ENCODE peak calls at places on chromosomes 2 and 18, in eight cellular contexts. W is amygdala; U is NCI-H774; B is fibroblast of pulmonary artery; F is activated CD4-positive, alpha-beta T cell treated with anti-CD3 and anti-CD28 coated beads for 24 hours; G is AG08395; T is LoVo; J is uterus. M is an unnamed sample.

GRCh38 chr2:97969466-97970067 is 26.2 kb downstream of the TMEM131 start:
- DNase-seq in B (peak), J (no peak), U (no peak), T (no peak), F (no peak), W (no peak), G (no peak), M (no peak)

GRCh38 chr2:108855194-108855593 is 68.6 kb downstream of the CCDC138 start:
- DNase-seq in B (peak), G (no peak), T (peak), J (no peak), W (no peak), F (no peak), U (no peak), M (no peak)

GRCh38 chr2:177239934-177240600 is 24.5 kb downstream of the NFE2L2 start:
- DNase-seq in B (peak), F (no peak), W (peak), J (no peak), G (peak), T (peak), U (peak), M (no peak)

GRCh38 chr2:162333968-162334367 is 10.0 kb upstream of the GCA start:
- DNase-seq in W (no peak), U (no peak), T (peak), B (peak), G (peak), J (no peak), F (no peak), M (no peak)

GRCh38 chr2:182142062-182142461 is 156.4 kb downstream of the PPP1R1C start:
- DNase-seq in G (no peak), B (peak), W (no peak), U (no peak), F (no peak), J (no peak), T (no peak), M (no peak)

GRCh38 chr2:73111300-73112025 is 1.3 kb downstream of the RAB11FIP5 start:
- DNase-seq in U (no peak), J (peak), W (no peak), B (no peak), F (no peak), G (peak), T (peak), M (peak)

GRCh38 chr2:21467910-21468309 is 344.1 kb downstream of the TDRD15 start:
- DNase-seq in U (no peak), W (no peak), F (no peak), B (no peak), J (no peak), G (no peak), T (no peak), M (no peak)

GRCh38 chr2:72211777-72212515 is 64.3 kb upstream of the CYP26B1 start:
- DNase-seq in W (no peak), G (peak), U (no peak), T (no peak), F (no peak), B (no peak), J (no peak), M (no peak)

GRCh38 chr2:74374509-74375205 is 5.5 kb downstream of the DCTN1 start:
- DNase-seq in B (peak), G (peak), T (no peak), W (peak), J (peak), U (peak), F (no peak), M (peak)

GRCh38 chr18:68056936-68057335 is 540.4 kb upstream of the DSEL start:
- DNase-seq in J (no peak), G (peak), U (no peak), W (no peak), T (no peak), B (peak), F (no peak), M (no peak)

GRCh38 chr2:3214065-3214464 is 163.6 kb downstream of the EIPR1 start:
- DNase-seq in J (no peak), T (no peak), G (no peak), B (peak), U (no peak), W (no peak), F (no peak), M (no peak)

GRCh38 chr2:218981390-218982311 is 3.3 kb downstream of the FEV start:
- DNase-seq in F (no peak), G (no peak), T (no peak), J (no peak), W (no peak), U (no peak), B (peak), M (no peak)

GRCh38 chr2:10786240-10786982 is 26.2 kb downstream of the PDIA6 start:
- DNase-seq in T (no peak), F (no peak), G (no peak), U (no peak), J (no peak), B (no peak), W (no peak), M (no peak)

GRCh38 chr2:9753665-9754531 is 89.4 kb upstream of the TAF1B start:
- DNase-seq in J (no peak), U (no peak), W (no peak), T (peak), F (peak), B (no peak), G (no peak), M (no peak)

GRCh38 chr2:108936076-108936867 is 52.7 kb downstream of the EDAR start:
- DNase-seq in G (no peak), F (no peak), J (no peak), B (no peak), W (no peak), U (no peak), T (no peak), M (no peak)

GRCh38 chr2:42935692-42936631 is 143.6 kb upstream of the HAAO start:
- DNase-seq in B (no peak), F (no peak), U (no peak), G (no peak), T (no peak), W (no peak), J (no peak), M (peak)

GRCh38 chr2:134527398-134527797 is 191.4 kb downstream of the TMEM163 start:
- DNase-seq in T (no peak), W (no peak), B (no peak), G (no peak), J (no peak), F (no peak), U (no peak), M (no peak)

GRCh38 chr18:71304856-71305255 is 1016.0 kb downstream of the SOCS6 start:
- DNase-seq in U (no peak), T (no peak), G (no peak), W (no peak), J (no peak), B (no peak), F (no peak), M (no peak)

GRCh38 chr2:128641421-128642095 is 322.9 kb upstream of the HS6ST1 start:
- DNase-seq in B (no peak), J (no peak), W (no peak), U (no peak), T (no peak), F (no peak), G (no peak), M (no peak)

GRCh38 chr2:58991357-58991756 is 750.2 kb upstream of the FANCL start:
- DNase-seq in J (no peak), B (no peak), W (no peak), F (no peak), U (no peak), T (no peak), G (no peak), M (no peak)

GRCh38 chr2:201813996-201814845 is 7.9 kb downstream of the CDK15 start:
- DNase-seq in T (no peak), U (no peak), F (no peak), W (no peak), J (no peak), B (no peak), G (peak), M (no peak)

GRCh38 chr2:36173760-36174362 is 181.7 kb upstream of the CRIM1 start:
- DNase-seq in J (no peak), W (no peak), F (no peak), B (no peak), G (no peak), U (no peak), T (no peak), M (no peak)

GRCh38 chr2:17242813-17243485 is 275.3 kb downstream of the RAD51AP2 start:
- DNase-seq in U (no peak), B (no peak), G (no peak), T (no peak), J (no peak), F (no peak), W (no peak), M (no peak)

GRCh38 chr2:159613515-159614336 is 2.6 kb downstream of the BAZ2B start:
- DNase-seq in U (peak), G (no peak), B (peak), T (no peak), J (no peak), F (no peak), W (no peak), M (no peak)

GRCh38 chr2:175892046-175892445 is 110.0 kb downstream of the LNPK start:
- DNase-seq in J (no peak), T (no peak), B (no peak), G (no peak), W (no peak), U (no peak), F (no peak), M (no peak)

GRCh38 chr18:23106575-23106974 is 28.7 kb upstream of the CABLES1 start:
- DNase-seq in F (no peak), W (no peak), B (peak), U (no peak), T (peak), G (peak), J (no peak), M (no peak)

GRCh38 chr2:42297322-42297936 is 63.6 kb downstream of the COX7A2L start:
- DNase-seq in T (no peak), W (no peak), B (no peak), J (no peak), F (no peak), G (no peak), U (no peak), M (no peak)

GRCh38 chr2:71190959-71191943 is 35.7 kb downstream of the PAIP2B start:
- DNase-seq in W (peak), B (peak), G (peak), F (no peak), J (no peak), T (no peak), U (no peak), M (no peak)

GRCh38 chr2:196530910-196531309 is 108.6 kb upstream of the CCDC150 start:
- DNase-seq in T (no peak), B (no peak), U (no peak), J (no peak), G (no peak), W (no peak), F (no peak), M (no peak)

GRCh38 chr18:54742654-54743053 is 85.6 kb upstream of the RAB27B start:
- DNase-seq in G (peak), J (peak), U (no peak), W (peak), T (no peak), B (peak), F (no peak), M (peak)

GRCh38 chr2:63058742-63059433 is 8.3 kb downstream of the OTX1 start:
- DNase-seq in F (no peak), J (no peak), U (no peak), G (no peak), T (no peak), W (no peak), B (no peak), M (no peak)

GRCh38 chr2:28185881-28186280 is 206.8 kb upstream of the FOSL2 start:
- DNase-seq in T (no peak), U (no peak), G (peak), B (peak), J (no peak), F (no peak), W (no peak), M (no peak)

GRCh38 chr2:192151848-192152247 is 42.9 kb downstream of the TMEFF2 start:
- DNase-seq in T (no peak), G (peak), F (no peak), U (peak), B (peak), J (no peak), W (no peak), M (no peak)

GRCh38 chr18:36409779-36410178 is 112.3 kb downstream of the FHOD3 start:
- DNase-seq in T (no peak), U (no peak), F (no peak), W (no peak), G (no peak), B (no peak), J (no peak), M (no peak)

GRCh38 chr18:55513199-55513598 is 74.8 kb downstream of the TCF4 start:
- DNase-seq in B (peak), G (no peak), J (no peak), U (no peak), F (no peak), T (no peak), W (no peak), M (no peak)

GRCh38 chr2:191539068-191539467 is 138.9 kb upstream of the NABP1 start:
- DNase-seq in U (no peak), G (peak), T (peak), B (peak), F (peak), J (no peak), W (no peak), M (peak)

GRCh38 chr2:105052773-105053172 is 14.9 kb downstream of the MRPS9 start:
- DNase-seq in U (no peak), F (no peak), B (peak), J (no peak), W (no peak), T (no peak), G (no peak), M (peak)

GRCh38 chr2:65813772-65814171 is 381.4 kb upstream of the SPRED2 start:
- DNase-seq in T (no peak), G (no peak), J (no peak), F (no peak), W (no peak), U (no peak), B (no peak), M (no peak)

GRCh38 chr2:224025874-224026273 is 13.2 kb downstream of the SERPINE2 start:
- DNase-seq in J (no peak), F (peak), W (no peak), U (no peak), T (no peak), G (no peak), B (no peak), M (no peak)

GRCh38 chr2:60947056-60947455 is 65.7 kb downstream of the REL start:
- DNase-seq in U (peak), W (no peak), F (no peak), J (no peak), T (no peak), G (no peak), B (no peak), M (no peak)

M was measured in left cardiac atrium.